ENCODE peak calls at places on chromosomes 5 and 9, in seven cellular contexts. R is ovary; V is psoas muscle; E is IMR-90; F is hepatocyte; J is activated naive CD8-positive, alpha-beta T cell treated with anti-CD3 and anti-CD28 coated beads, Interleukin-2, amount 10 ng/mL, durations not matched to agents 7 days and 5 days; T is iPS-NIHi11. G is an unnamed sample.

GRCh38 chr5:139648205-139649081 is at the start of gene CXXC5:
- DNase-seq in R (peak), V (peak), E (peak), F (peak), J (peak), T (peak), G (peak)

GRCh38 chr5:16812448-16812847 is 123.6 kb downstream of the MYO10 start:
- DNase-seq in R (peak), V (no peak), E (peak), F (no peak), J (no peak), T (no peak), G (no peak)

GRCh38 chr9:137453643-137454081 is 5.5 kb downstream of the NSMF start:
- DNase-seq in R (peak), V (peak), E (peak), F (peak), J (peak), T (peak), G (peak)

GRCh38 chr9:93520523-93520922 is 55.9 kb upstream of the PHF2 start:
- DNase-seq in R (no peak), V (no peak), E (no peak), F (no peak), J (no peak), T (no peak), G (no peak)

GRCh38 chr5:99033014-99033931 is 104.5 kb upstream of the CHD1 start:
- DNase-seq in R (no peak), V (no peak), E (peak), F (no peak), J (no peak), T (no peak), G (no peak)

GRCh38 chr9:36625006-36625600 is 52.4 kb downstream of the MELK start:
- DNase-seq in R (peak), V (peak), E (peak), F (peak), J (no peak), T (peak), G (no peak)

GRCh38 chr9:109307380-109308240 is 13.2 kb downstream of the EPB41L4B start:
- DNase-seq in R (no peak), V (peak), E (no peak), F (peak), J (no peak), T (no peak), G (no peak)

GRCh38 chr9:106784076-106784475 is 78.9 kb upstream of the ZNF462 start:
- DNase-seq in R (no peak), V (no peak), E (no peak), F (no peak), J (no peak), T (no peak), G (no peak)

GRCh38 chr9:101148344-101148743 is 119.8 kb downstream of the PLPPR1 start:
- DNase-seq in R (no peak), V (no peak), E (no peak), F (no peak), J (no peak), T (peak), G (no peak)

GRCh38 chr9:138115506-138115905 is 237.9 kb downstream of the CACNA1B start:
- DNase-seq in R (no peak), V (no peak), E (no peak), F (no peak), J (peak), T (no peak), G (no peak)

GRCh38 chr5:31269259-31269658 is 75.8 kb downstream of the CDH6 start:
- DNase-seq in R (no peak), V (no peak), E (no peak), F (no peak), J (no peak), T (no peak), G (no peak)

GRCh38 chr5:167167191-167167590 is 1124.3 kb upstream of the WWC1 start:
- DNase-seq in R (no peak), V (no peak), E (no peak), F (no peak), J (no peak), T (no peak), G (no peak)

GRCh38 chr5:9091896-9092662 is 453.8 kb downstream of the SEMA5A start:
- DNase-seq in R (no peak), V (no peak), E (peak), F (no peak), J (no peak), T (no peak), G (no peak)

GRCh38 chr5:112485802-112486427 is 66.8 kb upstream of the EPB41L4A start:
- DNase-seq in R (no peak), V (no peak), E (no peak), F (peak), J (no peak), T (no peak), G (no peak)

GRCh38 chr9:77013186-77013931 is 6.1 kb upstream of the FOXB2 start:
- DNase-seq in R (no peak), V (no peak), E (no peak), F (no peak), J (no peak), T (no peak), G (peak)